ENCODE peak calls at places on chromosomes 2 and 18, in seven cellular contexts. K is fibroblast of villous mesenchyme, X is G401, G is T47D, H is left cardiac atrium, C is stomach, W is neural crest cell. B is an unnamed sample.

GRCh38 chr2:96816836-96817702 is 1.0 kb downstream of the CNNM3 start:
- DNase-seq in K (peak), H (peak), G (no peak), W (no peak), X (peak), C (no peak), B (no peak)

GRCh38 chr2:30410217-30410616 is 36.8 kb upstream of the LCLAT1 start:
- DNase-seq in C (no peak), X (no peak), H (no peak), K (peak), W (no peak), G (no peak), B (no peak)

GRCh38 chr18:38940863-38941531 is 1375.4 kb upstream of the CELF4 start:
- DNase-seq in K (no peak), C (no peak), G (peak), W (no peak), X (no peak), H (no peak), B (peak)

GRCh38 chr18:46283895-46284295 is 179.7 kb downstream of the HAUS1 start:
- DNase-seq in G (peak), W (no peak), H (no peak), C (no peak), X (no peak), K (no peak), B (no peak)

GRCh38 chr18:9787126-9787525 is 79.0 kb downstream of the RAB31 start:
- DNase-seq in X (no peak), H (no peak), K (no peak), G (no peak), W (no peak), C (no peak), B (no peak)

GRCh38 chr2:217703999-217704398 is 298.8 kb downstream of the TNS1 start:
- DNase-seq in C (no peak), G (no peak), X (no peak), K (peak), H (no peak), W (no peak), B (no peak)

GRCh38 chr2:45433363-45433762 is 177.7 kb downstream of the SRBD1 start:
- DNase-seq in C (no peak), K (no peak), W (no peak), H (no peak), G (no peak), X (no peak), B (no peak)

GRCh38 chr2:104863229-104863584 is 9.3 kb downstream of the POU3F3 start:
- DNase-seq in K (no peak), H (no peak), C (no peak), X (no peak), W (no peak), G (no peak), B (no peak)

GRCh38 chr2:207093234-207093633 is 72.5 kb downstream of the KLF7 start:
- DNase-seq in X (peak), G (no peak), K (no peak), W (no peak), H (no peak), C (no peak), B (no peak)

GRCh38 chr2:239913632-239914417 is 111.3 kb downstream of the NDUFA10 start:
- DNase-seq in K (no peak), X (no peak), C (peak), W (no peak), G (no peak), H (no peak), B (no peak)

GRCh38 chr2:195651041-195651440 is 6.0 kb upstream of the SLC39A10 start:
- DNase-seq in K (no peak), G (no peak), H (no peak), X (no peak), W (no peak), C (no peak), B (no peak)

GRCh38 chr2:218008060-218009040 is 5.6 kb upstream of the TNS1 start:
- DNase-seq in G (no peak), H (no peak), W (no peak), K (no peak), X (no peak), C (no peak), B (no peak)

GRCh38 chr2:85920810-85921545 is 32.2 kb upstream of the ST3GAL5 start:
- DNase-seq in G (no peak), X (no peak), H (no peak), W (no peak), C (no peak), K (peak), B (peak)

GRCh38 chr2:33924770-33925169 is 325.7 kb upstream of the FAM98A start:
- DNase-seq in K (no peak), W (no peak), C (no peak), H (no peak), X (no peak), G (no peak), B (no peak)

GRCh38 chr18:79791141-79791972 is 6.4 kb upstream of the KCNG2 start:
- DNase-seq in H (peak), X (no peak), W (no peak), G (peak), K (peak), C (peak), B (peak)

GRCh38 chr2:16261791-16262190 is 321.4 kb downstream of the MYCN start:
- DNase-seq in C (no peak), X (no peak), H (no peak), G (no peak), W (no peak), K (no peak), B (no peak)

GRCh38 chr2:174972924-174973323 is 32.3 kb downstream of the CHN1 start:
- DNase-seq in G (no peak), C (no peak), X (no peak), W (no peak), H (no peak), K (peak), B (no peak)

GRCh38 chr2:145569108-145569507 is 1049.2 kb upstream of the ZEB2 start:
- DNase-seq in X (no peak), G (no peak), H (no peak), W (no peak), K (no peak), C (no peak), B (no peak)

GRCh38 chr2:193584001-193584400 is 1389.3 kb upstream of the TMEFF2 start:
- DNase-seq in G (peak), C (no peak), X (no peak), H (no peak), W (peak), K (no peak), B (peak)

GRCh38 chr2:33034784-33035183 is 88.0 kb downstream of the LTBP1 start:
- DNase-seq in G (peak), W (no peak), K (peak), C (no peak), X (no peak), H (no peak), B (no peak)

GRCh38 chr2:20141056-20141762 is 83.7 kb downstream of the SDC1 start:
- DNase-seq in W (no peak), G (no peak), H (peak), X (no peak), K (peak), C (peak), B (peak)

GRCh38 chr2:227414846-227415245 is 27.1 kb upstream of the SCYGR1 start:
- DNase-seq in G (no peak), H (no peak), K (peak), C (no peak), X (no peak), W (no peak), B (no peak)

GRCh38 chr2:196322963-196323810 is 151.8 kb upstream of the STK17B start:
- DNase-seq in K (peak), W (no peak), C (no peak), X (no peak), G (no peak), H (no peak), B (no peak)

GRCh38 chr2:142220901-142221300 is 90.1 kb upstream of the LRP1B start:
- DNase-seq in H (peak), W (no peak), X (peak), C (no peak), K (no peak), G (peak), B (no peak)

GRCh38 chr2:69572640-69573039 is 70.9 kb downstream of the AAK1 start:
- DNase-seq in X (no peak), G (peak), K (peak), W (no peak), C (no peak), H (no peak), B (no peak)

GRCh38 chr2:222410534-222410933 is 13.8 kb upstream of the SGPP2 start:
- DNase-seq in K (no peak), C (no peak), X (no peak), W (no peak), H (no peak), G (no peak), B (peak)

GRCh38 chr2:37843554-37843953 is 81.5 kb upstream of the RMDN2 start:
- DNase-seq in C (no peak), W (no peak), G (no peak), X (no peak), H (no peak), K (peak), B (no peak)

GRCh38 chr2:23454501-23455120 is 69.6 kb downstream of the KLHL29 start:
- DNase-seq in X (peak), G (no peak), H (no peak), K (no peak), C (no peak), W (no peak), B (no peak)

GRCh38 chr2:151189125-151189524 is 72.5 kb downstream of the RBM43 start:
- DNase-seq in K (no peak), X (no peak), H (no peak), W (no peak), G (no peak), C (no peak), B (no peak)

GRCh38 chr2:216635701-216636541 is 2.7 kb downstream of the IGFBP2 start:
- DNase-seq in X (no peak), G (peak), H (no peak), C (peak), W (peak), K (peak), B (no peak)

GRCh38 chr2:85987266-85988178 is 98.7 kb upstream of the ST3GAL5 start:
- DNase-seq in K (no peak), G (no peak), W (no peak), H (no peak), C (no peak), X (no peak), B (no peak)

GRCh38 chr2:54581326-54582039 is 125.4 kb downstream of the SPTBN1 start:
- DNase-seq in K (no peak), C (no peak), G (no peak), W (no peak), H (no peak), X (no peak), B (no peak)

GRCh38 chr2:183035954-183036669 is 2.1 kb downstream of the NCKAP1 start:
- DNase-seq in H (no peak), G (no peak), K (no peak), W (no peak), X (no peak), C (no peak), B (no peak)

GRCh38 chr2:205197468-205198129 is 484.7 kb upstream of the NRP2 start:
- DNase-seq in K (no peak), X (no peak), G (no peak), H (no peak), W (no peak), C (no peak), B (no peak)

GRCh38 chr2:202149155-202149762 is 76.2 kb downstream of the KIAA2012 start:
- DNase-seq in C (no peak), W (peak), G (no peak), K (peak), H (peak), X (peak), B (no peak)

GRCh38 chr2:28286678-28287077 is 106.0 kb upstream of the FOSL2 start:
- DNase-seq in H (no peak), C (no peak), X (no peak), K (peak), G (no peak), W (no peak), B (no peak)

B was measured in hepatocyte.